ENCODE peak calls at places on chromosome 1, in five cellular contexts. F is CD8-positive, alpha-beta T cell; B is endodermal cell; V is neuronal stem cell; P is caudate nucleus. U is an unnamed sample.

GRCh38 chr1:2074316-2074855 is 24.2 kb downstream of the PRKCZ start:
- DNase-seq in F (no peak), B (no peak), V (no peak), P (no peak), U (no peak)

GRCh38 chr1:29331731-29332130 is 95.4 kb downstream of the PTPRU start:
- DNase-seq in F (no peak), B (no peak), V (no peak), P (no peak), U (no peak)

GRCh38 chr1:236082511-236082910 is 17.6 kb upstream of the NID1 start:
- DNase-seq in F (no peak), B (no peak), V (no peak), P (no peak), U (no peak)

GRCh38 chr1:240235521-240236288 is 144.0 kb downstream of the FMN2 start:
- DNase-seq in F (no peak), B (no peak), V (no peak), P (no peak), U (no peak)

GRCh38 chr1:213127074-213127473 is 76.0 kb downstream of the RPS6KC1 start:
- DNase-seq in F (no peak), B (no peak), V (no peak), P (no peak), U (no peak)

GRCh38 chr1:119779869-119780356 is 11.2 kb upstream of the HMGCS2 start:
- DNase-seq in F (no peak), B (no peak), V (no peak), P (no peak), U (peak)

GRCh38 chr1:95118019-95118499 is 904 bp downstream of the TLCD4 start:
- DNase-seq in F (no peak), B (no peak), V (no peak), P (no peak), U (no peak)

GRCh38 chr1:214551436-214552173 is at the start of gene PTPN14:
- DNase-seq in F (no peak), B (peak), V (peak), P (peak), U (peak)

GRCh38 chr1:242225770-242226573 is 227.1 kb upstream of the MAP1LC3C start:
- DNase-seq in F (no peak), B (no peak), V (no peak), P (no peak), U (no peak)

GRCh38 chr1:70990460-70991253 is 57.0 kb downstream of the PTGER3 start:
- DNase-seq in F (no peak), B (no peak), V (no peak), P (no peak), U (peak)

GRCh38 chr1:204073837-204074273 is 940 bp downstream of the SOX13 start:
- DNase-seq in F (no peak), B (peak), V (no peak), P (no peak), U (peak)

GRCh38 chr1:2155788-2156187 is 38.8 kb downstream of the FAAP20 start:
- DNase-seq in F (no peak), B (no peak), V (no peak), P (no peak), U (no peak)

GRCh38 chr1:198934901-198935301 is 296.1 kb downstream of the PTPRC start:
- DNase-seq in F (peak), B (no peak), V (no peak), P (no peak), U (no peak)

GRCh38 chr1:167722870-167723251 is 1.1 kb downstream of the MPZL1 start:
- DNase-seq in F (no peak), B (no peak), V (no peak), P (no peak), U (no peak)

GRCh38 chr1:186310307-186310706 is 64.7 kb downstream of the TPR start:
- DNase-seq in F (no peak), B (no peak), V (no peak), P (no peak), U (no peak)

GRCh38 chr1:175757381-175758015 is 14.1 kb upstream of the TNR start:
- DNase-seq in F (no peak), B (peak), V (peak), P (no peak), U (peak)

GRCh38 chr1:80882552-80882951 is 918.2 kb upstream of the ADGRL2 start:
- DNase-seq in F (no peak), B (no peak), V (no peak), P (no peak), U (peak)

GRCh38 chr1:25971044-25971881 is 26.6 kb downstream of the PAFAH2 start:
- DNase-seq in F (peak), B (no peak), V (no peak), P (no peak), U (no peak)

GRCh38 chr1:21069549-21069948 is 107.1 kb downstream of the EIF4G3 start:
- DNase-seq in F (no peak), B (no peak), V (no peak), P (no peak), U (no peak)

GRCh38 chr1:1198423-1199140 is 7.8 kb downstream of the TNFRSF18 start:
- DNase-seq in F (no peak), B (peak), V (no peak), P (no peak), U (no peak)

GRCh38 chr1:207298666-207299065 is 22.8 kb upstream of the CD55 start:
- DNase-seq in F (no peak), B (no peak), V (no peak), P (no peak), U (no peak)

GRCh38 chr1:215002471-215002870 is 80.1 kb upstream of the KCNK2 start:
- DNase-seq in F (no peak), B (no peak), V (no peak), P (no peak), U (peak)

GRCh38 chr1:179591592-179592580 is at the start of gene TDRD5:
- DNase-seq in F (no peak), B (peak), V (no peak), P (no peak), U (peak)

GRCh38 chr1:207362962-207363858 is 41.7 kb downstream of the CD55 start:
- DNase-seq in F (no peak), B (no peak), V (no peak), P (no peak), U (no peak)

GRCh38 chr1:11982010-11982392 is 1.8 kb downstream of the MFN2 start:
- DNase-seq in F (no peak), B (no peak), V (no peak), P (no peak), U (no peak)

GRCh38 chr1:93499075-93499474 is 51.2 kb downstream of the FNBP1L start:
- DNase-seq in F (no peak), B (no peak), V (no peak), P (no peak), U (no peak)

GRCh38 chr1:170296642-170297041 is 150.9 kb downstream of the NTMT2 start:
- DNase-seq in F (no peak), B (no peak), V (no peak), P (no peak), U (no peak)

GRCh38 chr1:9881838-9882249 is 28.2 kb downstream of the CTNNBIP1 start:
- DNase-seq in F (no peak), B (no peak), V (no peak), P (no peak), U (no peak)

GRCh38 chr1:148328884-148329283 is 154.2 kb downstream of the PPIAL4G start:
- DNase-seq in F (no peak), B (no peak), V (no peak), P (no peak), U (no peak)

GRCh38 chr1:109788695-109789521 is 25.2 kb upstream of the EPS8L3 start:
- DNase-seq in F (no peak), B (peak), V (no peak), P (no peak), U (no peak)

GRCh38 chr1:110408488-110408887 is 994 bp upstream of the LAMTOR5 start:
- DNase-seq in F (no peak), B (no peak), V (no peak), P (no peak), U (no peak)

GRCh38 chr1:160129046-160129445 is 13.5 kb downstream of the ATP1A2 start:
- DNase-seq in F (no peak), B (no peak), V (no peak), P (no peak), U (no peak)
- H3K27ac ChIP-seq in F (no peak), B (no peak), V (no peak), P (peak), U (no peak)

GRCh38 chr1:178263341-178263740 is 169.4 kb downstream of the RASAL2 start:
- DNase-seq in F (no peak), B (no peak), V (no peak), P (no peak), U (no peak)
- H3K27ac ChIP-seq in F (no peak), B (peak), V (no peak), P (no peak), U (no peak)

GRCh38 chr1:237204841-237205240 is 162.9 kb downstream of the RYR2 start:
- DNase-seq in F (no peak), B (no peak), V (no peak), P (no peak), U (no peak)

GRCh38 chr1:237201155-237201554 is 159.2 kb downstream of the RYR2 start:
- DNase-seq in F (no peak), B (no peak), V (no peak), P (no peak), U (no peak)

GRCh38 chr1:237197470-237198425 is 155.8 kb downstream of the RYR2 start:
- DNase-seq in F (no peak), B (peak), V (no peak), P (no peak), U (no peak)

DNA sequence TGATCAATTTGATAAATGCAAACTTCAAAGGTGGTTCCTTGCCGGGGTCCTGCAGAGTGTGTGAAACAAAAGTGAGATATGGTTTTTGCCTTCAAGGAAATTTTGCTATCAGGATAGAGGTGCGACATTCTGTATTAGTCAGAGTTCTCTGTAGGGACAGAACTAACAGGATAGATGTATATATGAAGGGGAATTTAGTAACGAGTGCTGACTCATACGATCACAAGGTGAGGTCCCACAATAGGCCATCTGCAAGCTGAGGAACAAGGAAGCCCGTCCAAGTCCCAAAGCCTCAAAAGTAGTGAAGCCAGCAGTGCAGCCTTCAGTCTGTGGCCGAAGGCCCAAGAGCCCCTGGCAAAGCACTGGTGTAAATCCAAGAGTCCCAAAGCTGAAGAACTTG is 157.0 kb downstream of the RYR2 start:
- DNase-seq in F (no peak), B (no peak), V (no peak), P (no peak), U (no peak)
- H3K27ac ChIP-seq in F (no peak), B (no peak), V (no peak), P (no peak), U (no peak)

DNA sequence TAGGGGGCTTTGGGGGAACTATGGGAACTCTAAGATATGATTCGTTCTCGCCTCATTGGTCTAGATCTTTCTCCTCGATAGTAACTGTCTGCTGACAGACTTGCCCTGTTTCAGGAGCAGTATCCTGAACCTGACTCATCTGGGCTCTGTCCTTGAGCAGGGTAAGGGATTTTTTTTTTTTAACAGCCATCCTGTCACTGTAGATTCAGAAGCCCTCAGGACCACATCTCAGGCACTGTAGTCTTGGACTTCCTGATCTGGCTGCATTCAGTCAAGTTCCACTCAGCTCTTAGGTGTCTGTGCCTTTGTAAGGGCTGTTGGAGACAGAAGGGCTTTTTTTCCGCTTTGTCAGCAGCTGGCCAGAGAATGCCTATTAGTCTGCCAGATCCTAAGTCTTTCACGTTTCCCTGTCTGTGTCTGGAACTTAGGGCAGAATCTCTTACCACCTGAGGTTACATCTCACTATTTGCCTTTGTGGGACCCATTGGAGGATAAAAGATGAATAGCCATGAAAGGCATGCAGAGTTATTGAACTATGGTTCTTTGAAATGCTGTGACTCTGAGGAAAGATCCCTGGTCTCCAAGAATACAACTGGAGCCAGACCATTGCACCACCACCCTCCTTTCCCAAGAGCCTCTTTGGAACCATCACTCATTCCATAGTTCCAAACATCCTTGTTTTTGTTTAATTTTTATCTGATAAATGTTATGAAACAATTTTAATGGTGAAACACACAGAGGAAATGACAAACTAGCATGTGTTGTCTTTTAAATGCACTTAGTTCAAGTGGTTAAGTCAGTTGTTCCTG is 49.7 kb upstream of the MACF1 start:
- DNase-seq in F (no peak), B (no peak), V (no peak), P (no peak), U (peak)
- H3K27ac ChIP-seq in F (no peak), B (peak), V (no peak), P (no peak), U (peak)

GRCh38 chr1:238830036-238830611 is 556.2 kb upstream of the CHRM3 start:
- DNase-seq in F (no peak), B (no peak), V (no peak), P (no peak), U (no peak)
- H3K27ac ChIP-seq in F (no peak), B (no peak), V (no peak), P (no peak), U (no peak)

DNA sequence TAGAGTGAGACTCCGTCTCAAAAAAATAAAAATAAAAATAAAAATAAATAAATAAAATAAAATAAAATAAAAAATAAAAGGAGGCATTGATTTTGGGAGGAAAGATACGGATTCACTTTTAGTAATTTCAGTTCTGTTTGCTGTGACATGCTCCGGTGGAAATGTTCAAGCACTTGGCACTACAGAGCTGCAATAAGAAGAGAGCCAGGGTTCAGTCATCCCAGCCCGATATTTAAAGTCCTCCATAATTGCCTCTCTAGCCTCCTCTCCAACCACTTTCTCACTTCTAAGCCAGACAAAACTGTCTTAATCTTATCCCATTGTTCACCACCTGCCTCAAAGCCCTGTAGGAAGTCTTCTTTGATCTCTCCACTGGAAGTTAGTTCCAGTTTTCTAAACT is 55.0 kb upstream of the MACF1 start:
- DNase-seq in F (no peak), B (no peak), V (no peak), P (no peak), U (no peak)
- H3K27ac ChIP-seq in F (no peak), B (no peak), V (no peak), P (no peak), U (no peak)

GRCh38 chr1:160647329-160647720 is 481 bp upstream of the SLAMF1 start:
- DNase-seq in F (no peak), B (no peak), V (no peak), P (no peak), U (no peak)
- H3K27ac ChIP-seq in F (peak), B (no peak), V (no peak), P (no peak), U (no peak)

U was measured in body of pancreas.